ENCODE peak calls at places on chromosome 19, in seven cellular contexts. U is H9, P is neuronal stem cell, V is mesendoderm, J is H1, T is IMR-90, Y is trophoblast cell. D is an unnamed sample.

GRCh38 chr19:30857388-30857787 is 485.2 kb downstream of the ZNF536 start:
- DNase-seq in U (peak), P (no peak), V (peak), J (peak), T (no peak), Y (no peak), D (no peak)

GRCh38 chr19:33394006-33394722 is 20.7 kb downstream of the CEBPG start:
- DNase-seq in U (no peak), P (no peak), V (no peak), J (no peak), T (peak), Y (peak), D (peak)

GRCh38 chr19:46296722-46297431 is at the start of gene HIF3A:
- DNase-seq in U (peak), P (peak), V (peak), J (peak), T (no peak), Y (no peak), D (peak)

GRCh38 chr19:56966225-56966696 is 125.7 kb upstream of the PEG3 start:
- DNase-seq in U (no peak), P (no peak), V (peak), J (no peak), T (no peak), Y (peak), D (no peak)

GRCh38 chr19:33956941-33957340 is 160.3 kb downstream of the KCTD15 start:
- DNase-seq in U (no peak), P (no peak), V (no peak), J (peak), T (no peak), Y (no peak), D (no peak)

GRCh38 chr19:41309225-41310030 is 544 bp upstream of the CCDC97 start:
- DNase-seq in U (no peak), P (no peak), V (no peak), J (peak), T (no peak), Y (no peak), D (peak)

GRCh38 chr19:16330368-16330801 is 5.8 kb downstream of the KLF2 start:
- DNase-seq in U (no peak), P (no peak), V (peak), J (no peak), T (peak), Y (peak), D (peak)

GRCh38 chr19:5115351-5115750 is 146.4 kb downstream of the KDM4B start:
- DNase-seq in U (no peak), P (no peak), V (no peak), J (no peak), T (no peak), Y (no peak), D (no peak)

GRCh38 chr19:1860821-1861598 is 2.4 kb downstream of the KLF16 start:
- DNase-seq in U (no peak), P (no peak), V (no peak), J (no peak), T (no peak), Y (no peak), D (no peak)

GRCh38 chr19:13181747-13182388 is 31.7 kb downstream of the IER2 start:
- DNase-seq in U (no peak), P (no peak), V (no peak), J (no peak), T (peak), Y (no peak), D (peak)

DNA sequence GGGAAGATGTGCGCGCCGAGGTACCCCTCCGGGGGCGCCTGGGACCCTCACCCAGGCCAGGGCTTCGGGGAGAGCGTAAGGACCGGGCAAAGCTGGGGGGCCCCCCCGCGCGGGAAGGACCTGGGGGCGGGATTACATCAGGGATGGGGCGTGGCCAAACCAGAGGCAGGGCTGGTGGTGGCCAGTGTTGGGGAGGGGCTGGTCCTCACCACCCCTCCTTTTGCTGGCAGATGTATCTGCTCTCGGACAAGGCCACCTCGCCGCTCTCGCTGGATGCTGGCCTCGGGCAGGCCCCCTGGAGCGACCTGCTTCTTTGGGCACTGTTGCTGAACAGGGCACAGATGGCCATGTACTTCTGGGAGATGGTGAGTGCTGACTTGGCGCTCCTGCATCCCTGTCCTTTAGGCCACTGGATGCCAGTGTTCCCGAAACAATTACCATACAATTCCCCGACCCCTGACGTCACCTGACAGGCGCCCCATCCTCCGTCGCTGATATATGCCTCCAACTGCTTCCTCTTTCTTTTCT is 25.3 kb downstream of the TRPM4 start:
- DNase-seq in U (peak), P (no peak), V (no peak), J (no peak), T (no peak), Y (no peak), D (no peak)
- H3K18ac ChIP-seq in U (no peak), P (no peak), V (no peak), J (no peak), T (no peak), Y (no peak), D (no peak)

DNA sequence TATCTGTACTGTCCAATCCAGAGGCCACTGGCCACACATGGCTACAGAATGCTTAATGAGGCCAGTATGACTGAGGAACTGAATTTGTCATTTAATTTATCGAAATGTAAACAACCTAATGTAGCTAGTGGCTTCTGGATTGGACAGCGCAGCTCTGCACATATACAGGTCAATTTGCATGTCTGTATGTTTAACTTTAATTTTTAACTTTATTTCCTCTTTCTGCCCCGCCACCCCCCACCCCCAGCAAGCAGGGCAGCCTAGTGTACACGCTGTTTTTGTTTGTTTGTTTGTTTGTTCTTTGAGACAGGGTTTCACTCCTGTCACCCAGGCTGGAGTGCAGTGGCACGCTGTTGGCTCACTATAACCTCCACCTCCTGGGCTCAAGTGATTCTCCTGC is 15.5 kb downstream of the ZSWIM9 start:
- DNase-seq in U (no peak), P (no peak), V (no peak), J (no peak), T (no peak), Y (no peak), D (no peak)
- H3K18ac ChIP-seq in U (no peak), P (no peak), V (no peak), J (no peak), T (no peak), Y (no peak), D (no peak)

DNA sequence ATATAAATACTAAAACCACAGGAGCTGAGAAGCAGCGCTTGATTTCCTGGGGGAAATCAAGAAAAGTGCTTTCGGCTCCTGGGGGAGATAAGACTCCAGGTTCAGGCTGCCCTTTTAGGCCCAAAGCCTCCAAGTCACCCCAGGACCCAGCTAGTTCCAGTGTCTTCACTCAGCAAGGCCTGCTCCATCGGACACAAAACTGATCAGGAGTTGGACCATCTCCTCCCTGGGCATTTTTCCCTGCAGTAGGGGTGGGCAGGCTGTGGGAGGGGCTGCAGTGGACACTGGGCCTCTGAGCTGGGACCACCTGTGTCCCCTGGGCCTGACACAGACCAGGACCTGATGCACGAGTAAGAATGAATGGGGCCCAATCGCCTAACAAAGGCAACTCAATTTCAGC is 15.2 kb downstream of the C19orf12 start:
- DNase-seq in U (no peak), P (no peak), V (no peak), J (no peak), T (no peak), Y (no peak), D (no peak)
- H3K18ac ChIP-seq in U (no peak), P (no peak), V (no peak), J (no peak), T (no peak), Y (no peak), D (no peak)

DNA sequence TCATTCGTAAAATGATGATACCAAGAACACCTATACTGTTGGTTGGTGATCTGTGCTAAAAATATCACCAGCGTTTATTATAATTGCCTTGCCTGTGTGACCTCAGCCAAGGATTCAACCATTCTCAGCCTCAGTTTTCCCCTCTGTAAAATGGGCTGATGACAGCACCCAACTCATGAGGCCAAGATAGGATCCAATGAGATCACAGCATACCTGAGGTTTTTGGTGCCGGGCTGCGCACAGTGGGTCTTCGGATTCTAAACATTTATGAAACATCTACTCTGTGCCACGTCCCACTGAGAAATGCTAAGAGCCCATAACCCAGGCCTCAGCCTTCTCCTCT is 1.8 kb downstream of the FCER2 start:
- DNase-seq in U (no peak), P (no peak), V (no peak), J (no peak), T (no peak), Y (no peak), D (no peak)
- H3K18ac ChIP-seq in U (no peak), P (no peak), V (no peak), J (no peak), T (no peak), Y (no peak), D (no peak)

DNA sequence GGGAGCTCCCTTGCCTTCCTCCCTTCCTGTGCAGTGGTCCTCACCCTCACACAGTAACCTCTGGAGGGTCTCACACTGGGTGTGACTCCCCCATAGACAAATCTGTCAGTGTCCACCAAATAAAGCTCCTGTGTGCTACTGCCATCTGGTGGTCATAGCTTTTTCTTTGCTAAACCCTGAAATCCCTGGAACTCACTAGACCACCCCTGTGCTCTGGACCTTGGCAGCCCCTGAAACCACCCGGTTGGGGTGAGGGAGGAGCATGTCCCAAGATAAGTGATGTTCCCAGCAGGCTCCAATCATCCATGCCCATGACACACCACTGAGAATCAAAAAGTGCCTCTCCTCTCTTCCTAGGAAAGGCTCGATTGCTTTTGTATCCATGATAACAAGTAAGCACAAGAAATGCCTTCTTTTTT is 6.5 kb upstream of the HSD17B14 start:
- DNase-seq in U (peak), P (peak), V (peak), J (peak), T (peak), Y (no peak), D (peak)
- H3K18ac ChIP-seq in U (no peak), P (no peak), V (no peak), J (no peak), T (no peak), Y (no peak), D (no peak)